ENCODE peak calls at places on chromosome 19, in nine cellular contexts. One of them, this sample, is unnamed.

GRCh38 chr19:13055213-13056051 is 47.2 kb downstream of the LYL1 start:
- DNase-seq in NCI-H774: no peak
- DNase-seq in OCI-LY7: no peak
- DNase-seq in foreskin melanocyte: no peak
- DNase-seq in HCT116: no peak
- DNase-seq in hepatic stellate cell: peak
- DNase-seq in NCI-H1930: no peak
- DNase-seq in T follicular helper cell: no peak
- DNase-seq in stimulated activated CD4-positive, alpha-beta T cell treated with anti-CD3 and anti-CD28 coated beads, TNF-alpha, amount 100 ng/mL, for 1 hour: no peak
- DNase-seq in this sample: peak

GRCh38 chr19:355134-355533 is 10.5 kb upstream of the MIER2 start:
- DNase-seq in NCI-H774: no peak
- DNase-seq in OCI-LY7: no peak
- DNase-seq in HCT116: no peak
- DNase-seq in foreskin melanocyte: no peak
- DNase-seq in T follicular helper cell: no peak
- DNase-seq in NCI-H1930: no peak
- DNase-seq in hepatic stellate cell: no peak
- DNase-seq in stimulated activated CD4-positive, alpha-beta T cell treated with anti-CD3 and anti-CD28 coated beads, TNF-alpha, amount 100 ng/mL, for 1 hour: no peak
- DNase-seq in this sample: no peak

GRCh38 chr19:41219924-41220567 is 1.0 kb downstream of the AXL start:
- DNase-seq in T follicular helper cell: no peak
- DNase-seq in stimulated activated CD4-positive, alpha-beta T cell treated with anti-CD3 and anti-CD28 coated beads, TNF-alpha, amount 100 ng/mL, for 1 hour: no peak
- DNase-seq in NCI-H774: no peak
- DNase-seq in foreskin melanocyte: no peak
- DNase-seq in HCT116: no peak
- DNase-seq in NCI-H1930: no peak
- DNase-seq in hepatic stellate cell: peak
- DNase-seq in OCI-LY7: no peak
- DNase-seq in this sample: peak

GRCh38 chr19:41225238-41226052 is 6.4 kb downstream of the AXL start:
- DNase-seq in stimulated activated CD4-positive, alpha-beta T cell treated with anti-CD3 and anti-CD28 coated beads, TNF-alpha, amount 100 ng/mL, for 1 hour: peak
- DNase-seq in HCT116: peak
- DNase-seq in OCI-LY7: no peak
- DNase-seq in T follicular helper cell: peak
- DNase-seq in NCI-H1930: no peak
- DNase-seq in foreskin melanocyte: peak
- DNase-seq in NCI-H774: no peak
- DNase-seq in hepatic stellate cell: peak
- DNase-seq in this sample: peak

GRCh38 chr19:37551123-37551993 is 43.2 kb downstream of the ZNF571 start:
- DNase-seq in HCT116: no peak
- DNase-seq in OCI-LY7: no peak
- DNase-seq in hepatic stellate cell: peak
- DNase-seq in stimulated activated CD4-positive, alpha-beta T cell treated with anti-CD3 and anti-CD28 coated beads, TNF-alpha, amount 100 ng/mL, for 1 hour: peak
- DNase-seq in T follicular helper cell: peak
- DNase-seq in foreskin melanocyte: peak
- DNase-seq in NCI-H1930: no peak
- DNase-seq in NCI-H774: no peak
- DNase-seq in this sample: peak

GRCh38 chr19:2974342-2974932 is 2.9 kb upstream of the TLE6 start:
- DNase-seq in foreskin melanocyte: peak
- DNase-seq in stimulated activated CD4-positive, alpha-beta T cell treated with anti-CD3 and anti-CD28 coated beads, TNF-alpha, amount 100 ng/mL, for 1 hour: no peak
- DNase-seq in hepatic stellate cell: no peak
- DNase-seq in NCI-H774: no peak
- DNase-seq in T follicular helper cell: no peak
- DNase-seq in HCT116: no peak
- DNase-seq in NCI-H1930: no peak
- DNase-seq in OCI-LY7: no peak
- DNase-seq in this sample: peak

GRCh38 chr19:53511933-53512374 is 26.0 kb upstream of the ZNF331 start:
- DNase-seq in NCI-H774: no peak
- DNase-seq in foreskin melanocyte: no peak
- DNase-seq in stimulated activated CD4-positive, alpha-beta T cell treated with anti-CD3 and anti-CD28 coated beads, TNF-alpha, amount 100 ng/mL, for 1 hour: peak
- DNase-seq in OCI-LY7: peak
- DNase-seq in T follicular helper cell: peak
- DNase-seq in HCT116: peak
- DNase-seq in NCI-H1930: peak
- DNase-seq in hepatic stellate cell: peak
- DNase-seq in this sample: peak

GRCh38 chr19:44003461-44004134 is 841 bp downstream of the ZNF230 start:
- DNase-seq in OCI-LY7: peak
- DNase-seq in stimulated activated CD4-positive, alpha-beta T cell treated with anti-CD3 and anti-CD28 coated beads, TNF-alpha, amount 100 ng/mL, for 1 hour: no peak
- DNase-seq in HCT116: no peak
- DNase-seq in hepatic stellate cell: peak
- DNase-seq in T follicular helper cell: no peak
- DNase-seq in NCI-H774: no peak
- DNase-seq in NCI-H1930: no peak
- DNase-seq in foreskin melanocyte: peak
- DNase-seq in this sample: peak

GRCh38 chr19:3586124-3586626 is 897 bp downstream of the GIPC3 start:
- DNase-seq in stimulated activated CD4-positive, alpha-beta T cell treated with anti-CD3 and anti-CD28 coated beads, TNF-alpha, amount 100 ng/mL, for 1 hour: peak
- DNase-seq in OCI-LY7: peak
- DNase-seq in hepatic stellate cell: no peak
- DNase-seq in HCT116: no peak
- DNase-seq in NCI-H774: no peak
- DNase-seq in NCI-H1930: no peak
- DNase-seq in foreskin melanocyte: no peak
- DNase-seq in T follicular helper cell: no peak
- DNase-seq in this sample: no peak

GRCh38 chr19:20612711-20613316 is 47.2 kb upstream of the ZNF737 start:
- DNase-seq in T follicular helper cell: no peak
- DNase-seq in OCI-LY7: no peak
- DNase-seq in NCI-H1930: no peak
- DNase-seq in foreskin melanocyte: no peak
- DNase-seq in HCT116: no peak
- DNase-seq in hepatic stellate cell: no peak
- DNase-seq in NCI-H774: no peak
- DNase-seq in stimulated activated CD4-positive, alpha-beta T cell treated with anti-CD3 and anti-CD28 coated beads, TNF-alpha, amount 100 ng/mL, for 1 hour: no peak
- DNase-seq in this sample: no peak

GRCh38 chr19:13782537-13782936 is 8.3 kb downstream of the C19orf53 start:
- DNase-seq in foreskin melanocyte: no peak
- DNase-seq in hepatic stellate cell: no peak
- DNase-seq in OCI-LY7: no peak
- DNase-seq in T follicular helper cell: no peak
- DNase-seq in NCI-H774: no peak
- DNase-seq in NCI-H1930: no peak
- DNase-seq in HCT116: no peak
- DNase-seq in stimulated activated CD4-positive, alpha-beta T cell treated with anti-CD3 and anti-CD28 coated beads, TNF-alpha, amount 100 ng/mL, for 1 hour: no peak
- DNase-seq in this sample: no peak

GRCh38 chr19:3285647-3286176 is 61.3 kb downstream of the CELF5 start:
- DNase-seq in HCT116: no peak
- DNase-seq in OCI-LY7: no peak
- DNase-seq in hepatic stellate cell: peak
- DNase-seq in NCI-H774: peak
- DNase-seq in stimulated activated CD4-positive, alpha-beta T cell treated with anti-CD3 and anti-CD28 coated beads, TNF-alpha, amount 100 ng/mL, for 1 hour: peak
- DNase-seq in NCI-H1930: no peak
- DNase-seq in T follicular helper cell: peak
- DNase-seq in foreskin melanocyte: no peak
- DNase-seq in this sample: peak

This sample was measured in cardiac fibroblast.